ENCODE peak calls at places on chromosomes 6 and 20, in six cellular contexts. T is K562, H is A549, P is GM12878, S is HepG2, G is upper lobe of left lung. B is an unnamed sample.

GRCh38 chr20:1870792-1871550 is 24.2 kb upstream of the SIRPA start:
- ATAC-seq in H (no peak), T (no peak), G (peak; percentile 28), S (no peak), P (peak; percentile 87), B (no peak)

GRCh38 chr6:331622-332521 is 39.6 kb downstream of the DUSP22 start:
- ATAC-seq in S (peak; percentile 19), T (peak; percentile 46), G (no peak), P (peak; percentile 65), H (no peak), B (no peak)

GRCh38 chr6:23302499-23302898 is 733.1 kb downstream of the HDGFL1 start:
- ATAC-seq in G (no peak), H (no peak), S (no peak), T (no peak), P (no peak), B (no peak)

GRCh38 chr6:2173203-2173961 is 72.0 kb downstream of the GMDS start:
- ATAC-seq in H (no peak), T (no peak), P (no peak), S (no peak), G (no peak), B (no peak)

GRCh38 chr6:43246301-43247114 is 3.2 kb downstream of the TTBK1 start:
- ATAC-seq in T (peak; percentile 70), S (peak; percentile 72), H (peak; percentile 60), P (peak; percentile 67), G (peak; percentile 82), B (peak; percentile 69)

GRCh38 chr6:166032366-166033171 is 135.1 kb downstream of the TBXT start:
- ATAC-seq in P (peak; percentile 77), H (peak; percentile 95), S (peak; percentile 96), G (peak; percentile 94), T (peak; percentile 77), B (peak; percentile 67)

GRCh38 chr6:6592836-6593235 is 4.3 kb downstream of the LY86 start:
- ATAC-seq in S (no peak), H (no peak), P (no peak), T (no peak), G (no peak), B (no peak)

GRCh38 chr6:37827603-37828265 is 8.2 kb downstream of the ZFAND3 start:
- ATAC-seq in S (no peak), P (no peak), H (no peak), G (no peak), T (no peak), B (no peak)

GRCh38 chr6:12270551-12271228 is 19.5 kb upstream of the EDN1 start:
- ATAC-seq in H (no peak), T (no peak), G (no peak), P (no peak), S (no peak), B (no peak)

GRCh38 chr6:108526739-108527174 is 34.0 kb upstream of the FOXO3 start:
- ATAC-seq in G (peak; percentile 73), H (no peak), S (peak; percentile 79), P (peak; percentile 57), T (peak; percentile 74), B (peak; percentile 36)

GRCh38 chr6:169145991-169146501 is 107.6 kb downstream of the THBS2 start:
- ATAC-seq in S (no peak), T (no peak), H (no peak), P (no peak), G (peak; percentile 68), B (peak; percentile 31)

GRCh38 chr20:21125072-21125848 is 622 bp upstream of the KIZ start:
- ATAC-seq in H (peak; percentile 91), S (peak; percentile 88), G (peak; percentile 66), P (peak; percentile 6), T (peak; percentile 6), B (peak; percentile 56)

GRCh38 chr20:42392417-42392816 is 774.2 kb upstream of the CHD6 start:
- ATAC-seq in P (no peak), T (no peak), G (peak; percentile 86), H (no peak), S (no peak), B (peak; percentile 53)

GRCh38 chr20:35008411-35009342 is 53.0 kb downstream of the MYH7B start:
- ATAC-seq in P (no peak), H (no peak), S (no peak), T (no peak), G (peak; percentile 35), B (peak; percentile 71)

GRCh38 chr6:39818695-39819094 is 26.5 kb downstream of the DAAM2 start:
- ATAC-seq in G (peak; percentile 45), T (no peak), S (no peak), P (no peak), H (no peak), B (peak; percentile 4)

GRCh38 chr20:46350986-46351267 is 42.6 kb upstream of the CDH22 start:
- ATAC-seq in S (no peak), P (peak; percentile 18), G (no peak), H (no peak), T (no peak), B (no peak)

GRCh38 chr6:7731289-7731688 is 5.4 kb downstream of the BMP6 start:
- ATAC-seq in P (no peak), H (no peak), T (no peak), S (no peak), G (no peak), B (no peak)

GRCh38 chr20:370151-370600 is 10.4 kb upstream of the TRIB3 start:
- ATAC-seq in H (no peak), G (no peak), P (no peak), T (no peak), S (peak; percentile 21), B (no peak)

GRCh38 chr6:157158456-157158855 is 164.9 kb downstream of the TMEM242 start:
- ATAC-seq in P (no peak), H (no peak), G (no peak), S (no peak), T (peak; percentile 24), B (no peak)

GRCh38 chr6:6815732-6816131 is 227.2 kb downstream of the LY86 start:
- ATAC-seq in G (no peak), P (no peak), S (no peak), T (no peak), H (no peak), B (no peak)

GRCh38 chr6:170454512-170455285 is 98.4 kb downstream of the PSMB1 start:
- ATAC-seq in T (no peak), S (peak; percentile 8), P (no peak), H (no peak), G (no peak), B (no peak)

GRCh38 chr6:17928514-17929430 is 58.7 kb downstream of the KIF13A start:
- ATAC-seq in S (no peak), P (no peak), G (no peak), T (no peak), H (peak; percentile 21), B (no peak)

GRCh38 chr6:131183427-131184095 is 48.3 kb downstream of the AKAP7 start:
- ATAC-seq in G (peak; percentile 20), P (no peak), H (no peak), T (peak; percentile 47), S (peak; percentile 26), B (no peak)

GRCh38 chr6:128079026-128079425 is 178.2 kb upstream of the THEMIS start:
- ATAC-seq in H (no peak), T (no peak), G (no peak), P (no peak), S (no peak), B (no peak)

GRCh38 chr6:130132286-130132701 is 90.5 kb downstream of the SAMD3 start:
- ATAC-seq in H (no peak), G (no peak), T (no peak), P (peak; percentile 95), S (no peak), B (no peak)

GRCh38 chr6:27592481-27593199 is 119.7 kb upstream of the ZNF184 start:
- ATAC-seq in P (peak; percentile 94), G (no peak), T (peak; percentile 94), S (peak; percentile 96), H (peak; percentile 89), B (no peak)

GRCh38 chr6:52407467-52407866 is 12.7 kb upstream of the EFHC1 start:
- ATAC-seq in S (peak; percentile 84), G (no peak), H (no peak), P (peak; percentile 91), T (peak; percentile 77), B (no peak)

GRCh38 chr20:17680128-17680835 is 1.8 kb downstream of the RRBP1 start:
- ATAC-seq in T (no peak), H (peak; percentile 9), P (no peak), S (no peak), G (peak; percentile 8), B (no peak)

DNA sequence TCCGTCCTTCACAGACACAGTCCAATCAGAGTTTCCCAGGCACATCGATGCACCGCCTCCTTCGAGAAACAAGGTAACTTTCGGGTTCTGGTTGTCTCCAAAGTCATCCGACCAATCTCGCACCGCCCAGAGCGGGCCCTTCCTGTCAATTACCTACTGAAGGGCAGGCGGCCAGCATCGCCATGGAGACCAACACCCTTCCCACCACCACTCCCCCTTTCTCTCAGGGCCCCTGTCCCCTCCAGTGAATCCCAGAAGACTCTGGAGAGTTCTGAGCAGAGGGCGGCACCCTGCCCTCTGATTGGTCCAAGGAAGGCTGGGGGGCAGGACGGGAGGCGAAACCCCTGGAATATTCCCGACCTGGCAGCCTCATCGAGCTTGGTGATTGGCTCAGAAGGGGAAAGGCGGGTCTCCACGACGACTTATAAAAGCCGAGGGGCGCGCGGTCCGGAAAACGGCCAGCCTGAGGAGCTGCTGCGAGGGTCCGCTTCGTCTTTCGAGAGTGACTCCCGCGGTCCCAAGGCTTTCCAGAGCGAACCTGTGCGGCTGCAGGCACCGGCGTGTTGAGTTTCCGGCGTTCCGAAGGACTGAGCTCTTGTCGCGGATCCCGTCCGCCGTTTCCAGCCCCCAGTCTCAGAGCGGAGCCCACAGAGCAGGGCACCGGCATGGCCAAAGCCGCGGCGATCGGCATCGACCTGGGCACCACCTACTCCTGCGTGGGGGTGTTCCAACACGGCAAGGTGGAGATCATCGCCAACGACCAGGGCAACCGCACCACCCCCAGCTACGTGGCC is at the start of gene HSPA1B:
- ATAC-seq in P (peak; percentile 86), H (peak; percentile 85), S (peak; percentile 89), G (peak; percentile 94), T (peak; percentile 86), B (peak; percentile 93)
- TF ChIP-seq EP300 in P (peak; percentile 86), H (no peak), S (no peak), G (no peak), T (peak; percentile 89), B (no peak)

GRCh38 chr6:151661928-151662327 is 145.6 kb upstream of the ESR1 start:
- ATAC-seq in H (no peak), P (peak; percentile 61), T (peak; percentile 91), S (no peak), G (no peak), B (no peak)
- TF ChIP-seq CTCF in H (no peak), P (peak; percentile 27), T (peak; percentile 63), S (no peak), G (no peak), B (no peak)

GRCh38 chr20:43666376-43667328 is at the start of gene MYBL2:
- ATAC-seq in S (peak; percentile 92), T (peak; percentile 93), H (peak; percentile 84), G (peak; percentile 91), P (peak; percentile 89), B (peak; percentile 41)
- TF ChIP-seq POLR2A in S (peak; percentile 74), T (no peak), H (peak; percentile 50), G (no peak), P (peak; percentile 88), B (no peak)

GRCh38 chr6:137820952-137821351 is 46.1 kb upstream of the TNFAIP3 start:
- ATAC-seq in G (peak; percentile 35), T (no peak), S (no peak), H (no peak), P (no peak), B (peak; percentile 46)
- TF ChIP-seq EP300 in G (no peak), T (no peak), S (no peak), H (no peak), P (no peak), B (no peak)

B was measured in gastroesophageal sphincter.